ENCODE peak calls at places on chromosomes 7 and 10, in six cellular contexts. Q, J, Y, K, S and H are unnamed samples.
A peak's percentile ranks its signal among the peaks of the same experiment; 100 is the strongest.

GRCh38 chr7:30171753-30172447 is 37.1 kb downstream of the MTURN start:
- DNase-seq in Y (no peak), Q (no peak), J (no peak), K (peak; percentile 81), S (no peak), H (no peak)

GRCh38 chr7:2488272-2488645 is 12.1 kb upstream of the GRIFIN start:
- DNase-seq in J (no peak), Q (no peak), S (no peak), Y (no peak), K (no peak), H (no peak)

GRCh38 chr10:111113238-111113960 is 36.6 kb downstream of the ADRA2A start:
- DNase-seq in K (no peak), S (no peak), Y (no peak), J (no peak), Q (no peak), H (no peak)

GRCh38 chr10:8039323-8039922 is 15.1 kb upstream of the GATA3 start:
- DNase-seq in Q (no peak), Y (no peak), J (no peak), K (no peak), S (peak; percentile 60), H (no peak)

GRCh38 chr7:95334434-95334833 is 10.1 kb upstream of the PON1 start:
- DNase-seq in Y (no peak), J (no peak), K (no peak), Q (no peak), S (no peak), H (no peak)

GRCh38 chr7:109864263-109864662 is 1226.7 kb upstream of the LRRN3 start:
- DNase-seq in J (no peak), K (no peak), Y (no peak), Q (no peak), S (peak; percentile 6), H (no peak)

GRCh38 chr10:98485959-98486358 is 39.2 kb upstream of the HPS1 start:
- DNase-seq in Y (no peak), J (no peak), Q (no peak), S (peak; percentile 6), K (peak; percentile 21), H (no peak)

GRCh38 chr7:102431617-102432298 is 1.6 kb upstream of the ORAI2 start:
- DNase-seq in Q (peak; percentile 65), J (peak; percentile 69), Y (no peak), S (no peak), K (peak; percentile 16), H (peak; percentile 85)

GRCh38 chr10:24894309-24894708 is 58.1 kb downstream of the PRTFDC1 start:
- DNase-seq in K (no peak), Q (no peak), S (no peak), Y (no peak), J (no peak), H (no peak)

GRCh38 chr10:27816305-27816704 is 70.7 kb upstream of the MKX start:
- DNase-seq in J (no peak), K (no peak), S (no peak), Q (no peak), Y (no peak), H (no peak)

GRCh38 chr7:99562832-99563231 is 4.4 kb downstream of the ZNF655 start:
- DNase-seq in Y (no peak), K (peak; percentile 97), S (no peak), Q (peak; percentile 31), J (no peak), H (no peak)

DNA sequence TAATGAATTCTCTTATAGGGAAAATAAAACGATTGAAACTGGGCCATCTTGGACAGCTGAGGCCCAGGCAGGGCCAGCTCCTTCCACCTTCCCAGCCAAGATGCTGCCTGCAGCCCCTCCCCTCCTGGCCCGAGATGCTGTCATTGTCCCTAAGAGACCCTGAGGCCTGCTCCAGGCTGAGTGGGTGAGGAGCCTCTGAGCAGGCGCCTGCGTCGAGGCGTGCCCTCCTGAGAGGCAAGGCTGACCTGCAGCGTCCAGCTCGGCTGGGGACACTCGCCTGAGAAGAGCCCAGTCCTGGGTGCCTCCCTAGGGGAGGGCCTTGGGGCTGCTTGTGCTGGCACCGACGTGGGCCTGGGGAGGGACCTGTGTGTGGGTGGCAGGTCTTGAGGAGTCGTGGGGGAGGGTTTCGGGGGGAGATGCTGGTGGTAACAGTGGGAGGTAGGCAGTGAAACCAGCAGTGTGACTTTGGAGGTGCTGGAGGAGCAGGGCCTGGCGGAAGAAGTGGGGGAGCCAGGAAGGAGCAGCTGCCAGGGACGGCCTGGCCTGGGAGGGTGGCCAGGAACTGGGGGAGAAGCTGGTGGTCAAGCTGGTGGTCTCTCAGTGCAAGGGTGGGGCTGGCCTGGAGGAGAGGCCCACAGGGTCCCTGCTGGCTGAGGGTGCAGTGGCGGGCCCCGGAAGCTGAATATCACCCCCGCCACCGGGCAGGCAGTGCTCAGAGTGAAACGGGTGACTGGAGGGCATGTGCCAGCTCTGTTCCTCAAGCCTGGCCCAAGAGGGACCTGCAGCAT is 7.9 kb downstream of the GPR146 start:
- DNase-seq in Y (no peak), Q (no peak), K (no peak), S (no peak), J (no peak), H (no peak)
- H3K4me1 ChIP-seq in Y (peaks cover 3% of the 10 kb centered on the region), Q (peaks cover 4% of the 10 kb centered on the region), K (peaks cover 6% of the 10 kb centered on the region), S (peaks cover 8% of the 10 kb centered on the region), J (peaks cover 55% of the 10 kb centered on the region), H (peaks cover 41% of the 10 kb centered on the region)

DNA sequence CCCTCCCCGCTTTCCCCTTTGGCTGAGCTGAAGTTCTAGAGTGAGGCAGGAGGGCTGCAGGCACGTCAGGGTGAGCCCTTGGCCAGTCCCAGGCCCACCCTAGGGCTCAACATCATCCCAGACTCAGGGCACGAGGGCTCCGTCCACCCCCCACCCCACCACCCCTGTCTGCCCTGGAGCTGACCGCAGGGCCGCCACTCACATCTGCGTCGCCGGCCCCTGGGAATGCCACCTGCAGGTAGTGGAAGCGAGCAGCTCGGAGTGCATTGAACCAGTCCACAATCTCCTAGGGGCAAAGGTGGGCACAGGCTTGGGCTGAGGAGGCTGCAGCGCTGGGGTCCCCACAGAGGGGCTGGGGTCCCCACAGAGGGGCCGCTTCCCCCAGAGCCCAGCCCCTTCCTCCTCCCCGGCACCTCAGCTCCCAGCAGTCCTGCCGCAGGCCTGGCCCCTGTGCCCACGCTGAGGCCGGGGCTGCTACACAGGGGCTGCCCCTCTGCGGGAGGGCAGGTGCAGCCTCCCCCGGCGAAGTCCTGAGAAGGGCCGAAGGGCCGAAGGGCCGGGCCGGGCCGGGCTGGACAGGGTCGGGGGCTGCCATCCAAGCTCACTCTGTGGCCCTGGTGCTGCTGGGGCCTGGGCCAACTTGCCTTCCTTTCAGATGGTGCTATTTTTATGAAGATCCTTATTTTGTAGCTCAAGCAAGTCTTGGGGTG is 24.1 kb downstream of the GET4 start:
- DNase-seq in J (no peak), K (no peak), Q (no peak), S (no peak), Y (no peak), H (no peak)
- H3K27ac ChIP-seq in J (no peak overlapping the region), K (no peak overlapping the region), Q (peak overlapping the region; percentile 60), S (no peak overlapping the region), Y (no peak overlapping the region), H (no peak overlapping the region)

DNA sequence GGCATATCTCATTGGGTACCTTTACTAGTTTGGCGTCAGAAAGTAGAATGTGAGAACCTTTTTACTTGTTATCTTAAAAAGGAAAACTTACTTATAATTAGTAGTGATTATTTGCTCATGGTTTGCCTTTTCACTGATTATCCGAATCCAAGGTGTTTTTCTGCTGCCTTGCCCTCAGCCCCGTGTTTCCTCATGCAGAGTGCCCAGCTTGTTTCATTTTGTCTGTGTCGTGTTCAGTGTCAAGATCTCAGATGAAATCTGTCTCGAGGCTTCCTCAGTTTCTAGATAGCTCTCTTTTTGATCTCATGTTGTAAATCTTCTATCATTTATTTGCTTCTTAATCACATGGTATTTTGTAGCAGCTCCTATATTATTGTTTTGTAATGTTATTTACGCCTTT is 30.1 kb downstream of the RPA3 start:
- DNase-seq in K (no peak), S (no peak), Q (no peak), J (no peak), Y (no peak), H (no peak)
- H3K4me3 ChIP-seq in K (no peak overlapping the region), S (no peak overlapping the region), Q (no peak overlapping the region), J (no peak overlapping the region), Y (no peak overlapping the region), H (no peak overlapping the region)

DNA sequence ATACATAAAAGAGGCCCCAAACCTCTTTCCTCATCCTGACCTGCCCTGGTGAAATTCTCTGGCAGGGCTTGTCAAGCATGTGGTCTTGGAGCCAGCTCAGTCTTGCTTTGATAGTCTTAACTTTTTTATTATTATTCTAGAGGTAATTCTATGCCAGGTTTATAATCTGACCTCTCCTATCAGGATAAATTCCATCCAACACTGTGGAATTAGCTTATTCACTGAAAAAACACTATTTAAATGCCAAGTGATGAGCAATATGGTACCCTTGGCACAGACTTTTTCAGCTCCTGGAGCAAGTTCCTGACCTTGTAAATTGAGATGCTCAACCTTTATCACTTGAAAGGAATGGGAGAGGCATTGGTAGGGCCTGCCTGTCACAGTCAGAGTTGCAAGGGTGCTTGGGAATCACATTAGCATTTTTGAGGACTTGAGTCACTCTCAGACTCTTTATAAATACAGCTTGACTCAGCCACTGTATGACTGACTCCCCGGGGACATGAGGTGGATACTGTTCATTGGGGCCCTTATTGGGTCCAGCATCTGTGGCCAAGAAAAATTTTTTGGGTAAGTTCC is at the start of gene CPA4:
- DNase-seq in Y (no peak), K (peak; percentile 98), J (no peak), S (no peak), Q (no peak), H (no peak)
- H3K4me1 ChIP-seq in Y (no peaks in the 10 kb centered on the region), K (peaks cover 43% of the 10 kb centered on the region), J (no peaks in the 10 kb centered on the region), S (no peaks in the 10 kb centered on the region), Q (no peaks in the 10 kb centered on the region), H (no peaks in the 10 kb centered on the region)

DNA sequence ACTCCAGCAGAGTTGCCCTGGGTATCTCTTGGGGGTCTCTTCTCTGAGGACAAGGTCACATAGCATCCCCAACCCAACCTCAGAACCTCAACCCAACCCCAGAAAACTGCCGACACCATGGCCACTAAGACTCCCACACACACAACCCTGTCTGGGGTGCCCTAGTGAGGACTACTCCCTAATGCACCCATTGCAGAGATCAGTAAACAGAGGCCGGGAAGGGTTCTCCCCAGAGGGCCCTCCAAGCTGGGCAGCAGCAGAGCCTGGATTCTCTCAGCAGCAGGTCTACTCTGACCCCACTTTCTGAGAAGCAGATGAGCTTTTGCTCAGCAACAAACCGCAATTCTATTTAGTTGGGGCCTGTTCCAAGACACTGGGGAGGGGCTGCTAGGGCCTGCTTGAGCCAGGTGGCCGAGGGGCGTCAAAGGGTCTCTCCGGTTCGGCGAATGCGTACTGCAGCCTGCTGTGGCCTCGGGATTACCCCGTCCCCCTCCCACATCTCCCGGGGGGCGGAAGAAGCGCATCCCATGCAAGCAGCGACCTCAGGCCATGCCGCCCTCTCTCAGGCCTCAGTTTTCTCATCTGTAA is 828 bp downstream of the OGDHL start:
- DNase-seq in K (no peak), J (no peak), Q (no peak), S (peak; percentile 57), Y (no peak), H (no peak)
- H3K27ac ChIP-seq in K (no peak overlapping the region), J (no peak overlapping the region), Q (no peak overlapping the region), S (no peak overlapping the region), Y (no peak overlapping the region), H (no peak overlapping the region)

DNA sequence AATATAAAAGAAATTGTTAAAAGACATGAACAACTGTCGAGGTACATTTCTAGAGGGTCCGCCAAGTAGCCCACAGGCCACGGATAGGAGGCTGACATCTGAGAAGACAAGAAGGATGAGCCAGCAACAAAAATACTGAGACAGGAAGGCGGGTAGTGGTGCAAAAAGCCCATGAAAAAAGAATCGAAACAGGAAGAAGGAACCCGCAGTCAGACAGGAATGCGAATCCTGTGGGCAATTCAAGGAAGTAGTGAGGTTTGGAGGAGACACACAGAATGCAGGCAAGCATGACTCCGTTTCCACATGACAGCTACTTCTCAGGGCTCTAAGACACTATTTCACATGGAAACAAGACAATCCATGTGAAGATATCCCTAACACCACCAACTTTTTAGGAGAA is 125.2 kb downstream of the DOCK4 start:
- DNase-seq in Q (no peak), Y (no peak), K (no peak), J (no peak), S (peak; percentile 42), H (no peak)
- H3K4me3 ChIP-seq in Q (no peak overlapping the region), Y (no peak overlapping the region), K (no peak overlapping the region), J (no peak overlapping the region), S (no peak overlapping the region), H (no peak overlapping the region)